ENCODE peak calls at places on chromosomes 7 and 10, in seven cellular contexts. G is omental fat pad, M is left ventricle myocardium superior, C is cardiac muscle cell, Y is NCI-H1092, V is caudate nucleus, Q is neural crest cell. O is an unnamed sample.

GRCh38 chr7:140638311-140638791 is 2.3 kb downstream of the DENND2A start:
- DNase-seq in V (no peak), M (no peak), Q (no peak), Y (no peak), C (no peak), G (no peak), O (peak)

GRCh38 chr10:21078410-21079329 is 181.6 kb upstream of the NEBL start:
- DNase-seq in G (peak), Y (peak), Q (peak), C (peak), M (peak), V (peak), O (no peak)

GRCh38 chr7:33050425-33051318 is 11.9 kb downstream of the NT5C3A start:
- DNase-seq in C (peak), Y (no peak), M (no peak), G (no peak), V (no peak), Q (no peak), O (no peak)

GRCh38 chr10:111344804-111345203 is 268.0 kb downstream of the ADRA2A start:
- DNase-seq in Y (no peak), M (no peak), V (no peak), Q (no peak), C (peak), G (no peak), O (no peak)

GRCh38 chr10:25867321-25867720 is 66.7 kb upstream of the MYO3A start:
- DNase-seq in M (no peak), Q (no peak), C (no peak), Y (no peak), V (no peak), G (no peak), O (no peak)

GRCh38 chr10:47143072-47143471 is 156.9 kb upstream of the GDF10 start:
- DNase-seq in G (no peak), V (no peak), Y (no peak), C (no peak), M (no peak), Q (no peak), O (no peak)

GRCh38 chr10:53108317-53108934 is 335.8 kb upstream of the MBL2 start:
- DNase-seq in V (no peak), Q (no peak), C (no peak), Y (no peak), G (no peak), M (no peak), O (no peak)

GRCh38 chr10:8054243-8054497 is 318 bp upstream of the GATA3 start:
- DNase-seq in V (no peak), Y (no peak), G (no peak), C (no peak), M (no peak), Q (no peak), O (no peak)

GRCh38 chr10:35040761-35041501 is 49.2 kb downstream of the CUL2 start:
- DNase-seq in G (no peak), Q (no peak), V (no peak), Y (no peak), C (no peak), M (no peak), O (no peak)

GRCh38 chr7:16693601-16694318 is 47.8 kb downstream of the BZW2 start:
- DNase-seq in Q (no peak), G (no peak), V (no peak), C (no peak), M (no peak), Y (no peak), O (no peak)

GRCh38 chr7:142873281-142873784 is 12.2 kb downstream of the TRPV6 start:
- DNase-seq in Y (no peak), M (no peak), C (no peak), G (no peak), Q (no peak), V (no peak), O (no peak)

GRCh38 chr7:57867884-57868701 is 418.1 kb downstream of the ZNF716 start:
- DNase-seq in C (no peak), Y (peak), G (no peak), V (no peak), Q (no peak), M (peak), O (no peak)

GRCh38 chr10:131681122-131681521 is 219.7 kb upstream of the PPP2R2D start:
- DNase-seq in Q (no peak), V (no peak), G (no peak), M (no peak), Y (no peak), C (no peak), O (no peak)

GRCh38 chr7:30276203-30276900 is 8.0 kb upstream of the ZNRF2 start:
- DNase-seq in V (peak), Y (peak), M (no peak), Q (peak), C (peak), G (no peak), O (no peak)

GRCh38 chr7:16063691-16064090 is 357.6 kb downstream of the CRPPA start:
- DNase-seq in V (no peak), Q (no peak), M (no peak), Y (no peak), C (no peak), G (no peak), O (no peak)

GRCh38 chr7:55977831-55978230 is 13.4 kb downstream of the NIPSNAP2 start:
- DNase-seq in Q (no peak), M (no peak), V (no peak), Y (peak), C (no peak), G (no peak), O (no peak)

GRCh38 chr7:91230100-91230499 is 34.1 kb upstream of the FZD1 start:
- DNase-seq in G (no peak), Q (no peak), Y (no peak), C (no peak), M (no peak), V (no peak), O (no peak)

GRCh38 chr7:92691578-92691977 is 101.4 kb upstream of the FAM133B start:
- DNase-seq in Q (no peak), C (peak), G (no peak), V (no peak), M (no peak), Y (peak), O (no peak)

GRCh38 chr7:50662059-50662689 is 97.0 kb upstream of the DDC start:
- DNase-seq in V (no peak), Y (no peak), G (no peak), C (no peak), M (no peak), Q (no peak), O (peak)